ENCODE peak calls at places on chromosomes 5 and 9, in six cellular contexts. S, N, U, I, K and Z are unnamed samples.

GRCh38 chr9:79788662-79789061 is 216.9 kb downstream of the TLE4 start:
- DNase-seq in N (no peak), I (no peak), S (no peak), U (no peak), K (no peak), Z (no peak)

GRCh38 chr9:134214395-134214765 is 50.0 kb upstream of the RNU6ATAC start:
- DNase-seq in S (no peak), I (no peak), K (no peak), N (peak; percentile 13), U (no peak), Z (no peak)

GRCh38 chr5:17336054-17336453 is 118.6 kb downstream of the BASP1 start:
- DNase-seq in I (no peak), U (no peak), N (no peak), K (no peak), S (no peak), Z (no peak)

GRCh38 chr9:120715331-120715924 is 1.2 kb upstream of the MEGF9 start:
- DNase-seq in S (peak; percentile 52), N (peak; percentile 41), K (peak; percentile 43), U (peak; percentile 67), I (no peak), Z (peak; percentile 57)

GRCh38 chr9:125889122-125889523 is 141.9 kb downstream of the PBX3 start:
- DNase-seq in U (peak; percentile 42), K (no peak), S (peak; percentile 64), N (peak; percentile 45), I (no peak), Z (no peak)

GRCh38 chr5:170248172-170248571 is 15.4 kb downstream of the C5orf58 start:
- DNase-seq in K (peak; percentile 21), N (no peak), S (no peak), I (no peak), U (no peak), Z (no peak)

GRCh38 chr9:133210202-133210532 is 1.1 kb upstream of the OBP2B start:
- DNase-seq in I (no peak), K (no peak), N (no peak), S (no peak), U (no peak), Z (no peak)

GRCh38 chr9:126122901-126123616 is 203.6 kb upstream of the MVB12B start:
- DNase-seq in S (no peak), U (no peak), K (no peak), N (no peak), I (no peak), Z (no peak)

GRCh38 chr9:37952731-37953130 is 48.8 kb upstream of the SLC25A51 start:
- DNase-seq in I (no peak), U (peak; percentile 49), K (peak; percentile 90), S (no peak), N (no peak), Z (no peak)

GRCh38 chr9:99445920-99446319 is 223.8 kb downstream of the SEC61B start:
- DNase-seq in N (no peak), I (no peak), S (no peak), K (peak; percentile 61), U (no peak), Z (no peak)

GRCh38 chr9:23850242-23851023 is 24.4 kb upstream of the ELAVL2 start:
- DNase-seq in K (no peak), N (no peak), U (no peak), S (no peak), I (no peak), Z (no peak)

GRCh38 chr5:146461319-146461718 is 14.2 kb downstream of the TCERG1 start:
- DNase-seq in K (no peak), N (no peak), I (peak; percentile 39), U (peak; percentile 7), S (peak; percentile 90), Z (no peak)

GRCh38 chr9:18359335-18359734 is 114.6 kb upstream of the ADAMTSL1 start:
- DNase-seq in U (peak; percentile 24), S (peak; percentile 92), K (peak; percentile 31), N (no peak), I (peak; percentile 48), Z (peak; percentile 68)

GRCh38 chr9:90799271-90799860 is 2.3 kb upstream of the SYK start:
- DNase-seq in S (no peak), I (no peak), N (no peak), U (no peak), K (no peak), Z (no peak)

GRCh38 chr5:28156981-28157380 is 1118.6 kb upstream of the CDH9 start:
- DNase-seq in I (no peak), N (no peak), S (peak; percentile 72), K (no peak), U (no peak), Z (no peak)

GRCh38 chr5:31573494-31573893 is 41.4 kb downstream of the C5orf22 start:
- DNase-seq in U (no peak), N (no peak), I (no peak), S (no peak), K (no peak), Z (no peak)

GRCh38 chr5:16791036-16791705 is 144.9 kb downstream of the MYO10 start:
- DNase-seq in U (peak; percentile 76), S (peak; percentile 79), I (no peak), N (no peak), K (peak; percentile 58), Z (peak; percentile 63)

GRCh38 chr5:82155305-82155704 is 122.8 kb downstream of the RPS23 start:
- DNase-seq in N (no peak), K (no peak), S (no peak), U (no peak), I (no peak), Z (no peak)

GRCh38 chr5:83035373-83036170 is 41.6 kb downstream of the TMEM167A start:
- DNase-seq in I (no peak), N (peak; percentile 49), S (no peak), K (no peak), U (no peak), Z (no peak)

GRCh38 chr9:93595861-93596365 is 19.5 kb downstream of the PHF2 start:
- DNase-seq in S (no peak), N (no peak), U (no peak), K (no peak), I (no peak), Z (no peak)

GRCh38 chr5:116068028-116068632 is 16.7 kb upstream of the COMMD10 start:
- DNase-seq in S (peak; percentile 61), U (peak; percentile 79), N (no peak), K (peak; percentile 45), I (no peak), Z (peak; percentile 60)

GRCh38 chr5:23977996-23978395 is 470.6 kb downstream of the PRDM9 start:
- DNase-seq in N (no peak), I (no peak), K (no peak), S (no peak), U (no peak), Z (no peak)

GRCh38 chr5:68709229-68709628 is 384.6 kb upstream of the SLC30A5 start:
- DNase-seq in U (no peak), I (no peak), K (no peak), S (no peak), N (no peak), Z (no peak)

GRCh38 chr9:136517950-136518349 is 27.9 kb downstream of the NOTCH1 start:
- DNase-seq in S (no peak), U (no peak), I (no peak), K (no peak), N (no peak), Z (no peak)

GRCh38 chr5:139647406-139648204 is 544 bp upstream of the CXXC5 start:
- DNase-seq in K (no peak), N (no peak), I (no peak), U (no peak), S (no peak), Z (no peak)

GRCh38 chr5:24389968-24390367 is 254.8 kb downstream of the CDH10 start:
- DNase-seq in I (no peak), U (no peak), S (no peak), N (no peak), K (no peak), Z (no peak)

GRCh38 chr5:154202379-154203260 is 12.1 kb downstream of the GALNT10 start:
- DNase-seq in K (no peak), I (no peak), S (peak; percentile 21), U (no peak), N (no peak), Z (no peak)

GRCh38 chr9:5799314-5799713 is 33.6 kb downstream of the ERMP1 start:
- DNase-seq in I (peak; percentile 21), K (peak; percentile 53), S (peak; percentile 82), N (no peak), U (peak; percentile 74), Z (peak; percentile 34)
- H3K4me3 ChIP-seq in I (no peak overlapping the region), K (no peak overlapping the region), S (no peak overlapping the region), N (no peak overlapping the region), U (no peak overlapping the region), Z (no peak overlapping the region)

DNA sequence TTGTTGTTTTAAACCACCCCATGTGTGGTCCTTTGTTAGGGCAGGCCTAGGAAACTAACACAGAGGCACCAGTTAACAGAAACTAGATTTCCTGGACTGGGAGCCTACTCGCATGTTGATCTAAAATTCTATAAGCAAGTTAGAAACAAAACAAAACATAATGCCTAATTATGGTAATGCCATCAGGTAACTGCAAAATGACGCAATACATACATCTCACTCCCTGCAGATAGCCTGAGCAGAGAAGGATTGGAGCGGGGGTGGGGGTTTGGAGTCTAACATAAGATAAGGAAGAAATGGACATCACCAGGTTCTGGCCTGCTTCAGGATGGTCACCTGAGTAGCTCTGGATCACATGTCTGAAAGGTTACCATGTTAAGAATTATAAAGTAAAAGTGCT is 113.4 kb upstream of the CTSL start:
- DNase-seq in N (no peak), K (no peak), U (no peak), I (no peak), S (no peak), Z (no peak)
- TF ChIP-seq CTCF in N (no peak), K (no peak), U (no peak), I (no peak), S (no peak), Z (no peak)

GRCh38 chr5:173720341-173721258 is 104.2 kb upstream of the BOD1 start:
- DNase-seq in U (no peak), N (no peak), K (no peak), I (no peak), S (no peak), Z (no peak)

GRCh38 chr5:173716058-173716682 is 99.7 kb upstream of the BOD1 start:
- DNase-seq in S (no peak), I (no peak), U (no peak), N (no peak), K (no peak), Z (no peak)

GRCh38 chr5:173715607-173716006 is 99.2 kb upstream of the BOD1 start:
- DNase-seq in U (no peak), K (no peak), I (no peak), S (no peak), N (no peak), Z (no peak)

GRCh38 chr5:173717959-173718358 is 101.5 kb upstream of the BOD1 start:
- DNase-seq in U (no peak), K (no peak), I (no peak), N (no peak), S (peak; percentile 22), Z (no peak)

DNA sequence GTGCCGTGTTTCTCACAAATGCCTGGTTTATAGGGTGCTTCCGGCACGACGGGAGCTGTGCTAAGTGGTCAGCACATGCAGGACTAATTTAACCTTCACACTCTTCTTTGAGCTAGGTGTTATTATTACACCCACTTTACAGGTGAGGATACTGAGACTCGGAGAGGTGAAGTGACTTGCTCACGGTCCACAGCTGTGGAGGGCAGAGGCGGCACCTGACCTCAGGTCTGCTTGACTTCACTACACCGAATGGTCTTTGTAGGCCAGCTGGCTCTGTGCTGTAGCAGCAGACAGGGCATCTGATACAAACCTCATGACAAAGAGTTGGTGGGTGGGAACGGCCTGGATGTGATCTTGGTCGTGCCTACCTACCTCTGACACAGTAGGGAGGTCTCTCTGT is 102.0 kb upstream of the BOD1 start:
- DNase-seq in S (no peak), U (no peak), N (no peak), I (no peak), K (no peak), Z (no peak)
- H3K4me3 ChIP-seq in S (no peak overlapping the region), U (no peak overlapping the region), N (no peak overlapping the region), I (no peak overlapping the region), K (no peak overlapping the region), Z (no peak overlapping the region)

GRCh38 chr5:171521219-171521633 is 101.8 kb downstream of the FGF18 start:
- DNase-seq in K (peak; percentile 88), N (no peak), I (peak; percentile 84), S (peak; percentile 32), U (peak; percentile 89), Z (peak; percentile 71)
- TF ChIP-seq CTCF in K (no peak), N (no peak), I (peak; percentile 40), S (no peak), U (peak; percentile 10), Z (no peak)